ENCODE peak calls at places on chromosomes 13 and 19, in four cellular contexts. J, Q, V and U are unnamed samples.

GRCh38 chr13:98157188-98157587 is 14.3 kb downstream of the FARP1 start:
- DNase-seq in J (no peak), Q (no peak), V (no peak), U (no peak)

GRCh38 chr19:18730885-18731513 is 47.5 kb downstream of the CRTC1 start:
- DNase-seq in J (no peak), Q (peak), V (no peak), U (no peak)

GRCh38 chr19:44553478-44554171 is 24.1 kb upstream of the CEACAM20 start:
- DNase-seq in J (no peak), Q (no peak), V (peak), U (no peak)

GRCh38 chr13:67369895-67370660 is 139.9 kb upstream of the PCDH9 start:
- DNase-seq in J (no peak), Q (no peak), V (no peak), U (no peak)

GRCh38 chr19:27966390-27966816 is 1246.5 kb downstream of the UQCRFS1 start:
- DNase-seq in J (no peak), Q (no peak), V (peak), U (no peak)

GRCh38 chr19:14089412-14089661 is 1.2 kb downstream of the SAMD1 start:
- DNase-seq in J (no peak), Q (no peak), V (no peak), U (no peak)

GRCh38 chr19:34124828-34125227 is 47.5 kb upstream of the LSM14A start:
- DNase-seq in J (no peak), Q (peak), V (no peak), U (no peak)

GRCh38 chr19:3369337-3370213 is 3.2 kb downstream of the NFIC start:
- DNase-seq in J (no peak), Q (no peak), V (no peak), U (no peak)

DNA sequence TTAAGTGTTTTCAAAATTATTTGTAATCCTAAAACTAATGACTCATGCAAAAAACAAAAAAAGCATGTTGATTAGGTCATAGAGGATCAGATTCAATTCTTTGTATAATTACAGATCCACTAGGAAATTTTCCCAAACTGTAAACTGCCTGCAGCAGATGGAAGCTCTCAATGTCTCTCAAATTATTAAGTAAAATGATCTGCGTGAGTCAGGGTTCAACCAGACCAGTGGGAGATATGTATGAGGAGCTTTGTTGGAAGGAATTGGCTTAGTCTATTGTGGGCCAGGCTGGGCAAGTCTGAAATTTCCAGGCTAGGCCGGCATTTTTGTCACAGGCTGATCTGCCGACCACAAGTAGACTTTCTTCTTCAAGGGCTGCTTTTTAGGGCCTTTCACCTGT is 14.4 kb upstream of the SACS start:
- DNase-seq in J (no peak), Q (no peak), V (no peak), U (no peak)
- TF ChIP-seq YY1 in J (no peak), Q (no peak), V (no peak), U (no peak)

GRCh38 chr13:36801035-36801434 is 18.0 kb upstream of the RFXAP start:
- DNase-seq in J (no peak), Q (no peak), V (no peak), U (no peak)

GRCh38 chr13:36804588-36804987 is 14.4 kb upstream of the RFXAP start:
- DNase-seq in J (no peak), Q (no peak), V (no peak), U (no peak)

GRCh38 chr13:36807616-36808015 is 11.4 kb upstream of the RFXAP start:
- DNase-seq in J (no peak), Q (no peak), V (no peak), U (no peak)

DNA sequence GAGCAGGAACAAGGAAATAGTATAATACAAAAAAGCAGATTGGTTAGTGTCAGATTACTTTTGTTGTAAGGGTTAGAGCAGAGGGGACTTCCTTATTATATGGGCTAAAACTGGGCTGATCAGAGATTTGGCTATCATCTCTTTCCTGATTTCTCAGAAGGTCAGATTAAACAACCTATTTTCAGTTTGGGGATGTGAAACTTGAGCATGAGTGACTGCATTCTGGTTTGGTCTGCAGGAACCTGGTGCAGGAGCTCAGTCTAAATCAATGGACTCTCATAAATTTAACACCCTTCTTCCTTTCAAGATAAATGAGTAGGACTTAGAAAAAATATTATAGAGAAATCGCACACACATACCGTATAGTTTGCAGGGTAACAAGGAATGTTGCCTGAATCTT is 12.9 kb upstream of the RFXAP start:
- DNase-seq in J (no peak), Q (no peak), V (no peak), U (no peak)
- TF ChIP-seq ZNF274 in J (no peak), Q (no peak), V (no peak), U (no peak)

GRCh38 chr19:42189133-42189532 is 28.3 kb downstream of the DEDD2 start:
- DNase-seq in J (no peak), Q (no peak), V (no peak), U (no peak)
- TF ChIP-seq YY1 in J (no peak), Q (no peak), V (no peak), U (no peak)

GRCh38 chr19:46176116-46176860 is 28.2 kb downstream of the IGFL2 start:
- DNase-seq in J (no peak), Q (no peak), V (no peak), U (no peak)

GRCh38 chr19:46181386-46181774 is 33.3 kb downstream of the IGFL2 start:
- DNase-seq in J (no peak), Q (no peak), V (no peak), U (no peak)

GRCh38 chr19:46179076-46179740 is 31.2 kb downstream of the IGFL2 start:
- DNase-seq in J (no peak), Q (no peak), V (no peak), U (no peak)

GRCh38 chr19:46182476-46182875 is 34.4 kb downstream of the IGFL2 start:
- DNase-seq in J (no peak), Q (no peak), V (no peak), U (no peak)

GRCh38 chr19:46180701-46181385 is 32.8 kb downstream of the IGFL2 start:
- DNase-seq in J (peak), Q (no peak), V (no peak), U (no peak)
- TF ChIP-seq ZNF274 in J (no peak), Q (no peak), V (no peak), U (no peak)

DNA sequence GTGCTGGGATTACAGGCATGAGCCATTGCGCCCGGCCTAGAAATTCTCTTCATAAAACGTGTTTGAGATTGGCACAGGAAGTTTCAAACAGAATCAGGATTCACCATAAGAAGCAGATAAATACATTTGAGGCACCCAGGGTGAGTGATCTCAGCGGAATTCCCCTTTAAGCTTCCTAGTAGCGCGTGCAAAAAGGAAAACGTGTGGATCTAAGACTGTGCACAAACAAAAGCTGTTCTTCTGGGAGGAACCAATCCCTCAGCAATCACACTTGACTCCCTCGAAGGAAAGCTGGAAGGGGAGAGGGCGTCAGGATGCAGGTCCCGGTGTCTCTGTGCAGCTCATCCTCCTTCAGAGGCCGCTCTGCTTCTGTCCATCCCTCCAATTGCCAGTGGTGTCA is 15.5 kb downstream of the MCF2L start:
- DNase-seq in J (no peak), Q (no peak), V (no peak), U (no peak)
- TF ChIP-seq YY1 in J (no peak), Q (no peak), V (no peak), U (no peak)

DNA sequence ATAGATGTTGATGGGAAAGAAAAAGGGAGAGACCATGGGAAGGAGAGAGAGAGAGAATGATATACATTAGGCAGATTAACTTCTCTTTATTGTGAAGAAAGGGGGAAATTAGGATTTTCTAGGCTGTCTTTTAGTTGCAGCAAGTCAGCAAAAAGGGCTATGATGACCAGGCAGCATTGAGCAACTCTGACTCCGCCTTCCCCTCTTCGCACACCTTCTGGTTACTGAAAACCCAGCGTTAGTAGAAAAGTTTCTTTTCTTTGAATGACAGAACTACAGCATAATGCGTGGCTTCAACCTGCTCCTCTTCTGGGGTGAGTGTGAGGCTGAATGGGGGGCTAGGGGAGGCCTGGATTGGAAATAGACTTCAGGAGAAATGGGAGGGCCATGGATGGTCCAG is at the start of gene ADGRE1:
- DNase-seq in J (no peak), Q (no peak), V (no peak), U (no peak)
- TF ChIP-seq ZNF274 in J (no peak), Q (no peak), V (no peak), U (no peak)

DNA sequence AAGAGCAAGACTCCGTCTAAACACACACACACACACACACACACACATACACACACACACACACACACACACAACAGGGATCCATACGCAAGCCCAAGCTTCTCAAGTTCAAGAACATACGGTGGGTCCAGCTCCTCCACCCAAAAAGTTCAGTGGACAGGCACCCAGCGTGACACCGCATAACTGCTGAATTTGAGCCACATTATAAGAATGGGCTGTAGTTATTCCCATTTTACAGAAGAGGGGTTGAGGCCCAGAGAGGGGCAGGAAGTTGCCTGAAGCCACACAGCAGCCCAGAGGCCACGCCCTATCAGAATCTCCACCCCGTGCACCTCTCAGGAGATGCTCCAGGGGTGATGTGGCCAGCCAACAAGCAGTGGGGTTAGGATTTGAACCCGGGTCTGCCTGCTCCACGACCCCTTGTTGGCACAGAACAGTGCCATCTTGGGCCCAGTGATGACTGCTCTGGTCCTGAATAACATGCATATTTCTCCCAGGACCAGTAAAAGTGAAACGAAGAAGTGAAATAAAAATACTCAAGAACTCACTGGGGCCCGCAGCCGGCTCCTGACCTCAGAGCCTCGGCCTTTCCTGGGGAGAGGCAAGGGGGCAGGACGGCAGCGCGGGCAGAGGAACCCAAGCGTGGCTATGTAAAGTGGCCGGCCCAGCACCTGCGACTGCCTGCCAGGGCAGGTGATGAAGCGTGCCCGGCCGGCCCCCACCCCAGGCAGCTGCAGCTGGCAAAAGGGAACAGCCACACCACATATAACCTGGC is 61.9 kb downstream of the AP1M1 start:
- DNase-seq in J (no peak), Q (no peak), V (no peak), U (no peak)
- TF ChIP-seq YY1 in J (no peak), Q (no peak), V (no peak), U (no peak)

GRCh38 chr19:29321116-29321515 is 108.2 kb upstream of the UQCRFS1 start:
- DNase-seq in J (no peak), Q (no peak), V (no peak), U (no peak)
- TF ChIP-seq ZNF274 in J (no peak), Q (no peak), V (no peak), U (no peak)